ENCODE peak calls at places on chromosomes 11 and 22, in ten cellular contexts. U is choroid plexus epithelial cell; F is cardiac muscle cell; A is IMR-90; Z is bronchial epithelial cell; D is astrocyte of the spinal cord; B is Calu3; K is pancreas; R is brain microvascular endothelial cell; Q is CD4-positive, alpha-beta T cell. N is an unnamed sample.

GRCh38 chr22:28795071-28795693 is 5.2 kb downstream of the XBP1 start:
- DNase-seq in K (no peak), U (no peak), A (no peak), F (no peak), Z (no peak), D (no peak), R (no peak), Q (no peak), B (no peak), N (no peak)

GRCh38 chr11:134481135-134481534 is 69.1 kb upstream of the B3GAT1 start:
- DNase-seq in U (no peak), B (no peak), Z (no peak), K (no peak), A (no peak), D (no peak), R (no peak), F (no peak), Q (no peak), N (no peak)

GRCh38 chr11:63839508-63840355 is 822 bp downstream of the MARK2 start:
- DNase-seq in F (peak; percentile 46), R (no peak), D (no peak), A (no peak), Z (no peak), U (peak; percentile 17), Q (peak; percentile 38), K (peak; percentile 54), B (peak; percentile 29), N (no peak)

GRCh38 chr11:64223001-64223651 is 2.9 kb downstream of the TRPT1 start:
- DNase-seq in Z (no peak), Q (no peak), B (no peak), A (no peak), K (no peak), D (no peak), F (no peak), R (no peak), U (no peak), N (no peak)

GRCh38 chr11:4886186-4886585 is 4.5 kb downstream of the OR51T1 start:
- DNase-seq in D (no peak), B (no peak), K (no peak), Z (no peak), R (no peak), A (no peak), U (no peak), F (no peak), Q (no peak), N (no peak)

GRCh38 chr22:48561676-48562075 is 1266.0 kb downstream of the BRD1 start:
- DNase-seq in K (no peak), B (no peak), Z (no peak), R (no peak), F (no peak), D (no peak), A (no peak), Q (no peak), U (no peak), N (no peak)

GRCh38 chr22:37231406-37232139 is 12.5 kb downstream of the RAC2 start:
- DNase-seq in Q (peak; percentile 63), R (no peak), D (no peak), A (no peak), B (no peak), U (no peak), Z (no peak), K (no peak), F (no peak), N (no peak)

GRCh38 chr11:27596388-27596787 is 89.8 kb upstream of the LIN7C start:
- DNase-seq in U (no peak), R (no peak), F (no peak), B (no peak), K (no peak), A (no peak), D (no peak), Q (no peak), Z (no peak), N (no peak)

GRCh38 chr22:41996826-41997225 is 1.8 kb upstream of the WBP2NL start:
- DNase-seq in D (no peak), A (no peak), Q (no peak), Z (no peak), K (no peak), B (no peak), U (no peak), F (no peak), R (no peak), N (no peak)

GRCh38 chr22:37259540-37260029 is 15.5 kb upstream of the RAC2 start:
- DNase-seq in R (peak; percentile 53), Z (peak; percentile 40), U (peak; percentile 80), Q (no peak), A (peak; percentile 61), F (peak; percentile 68), K (no peak), D (peak; percentile 52), B (no peak), N (no peak)

GRCh38 chr22:35192121-35192918 is 65.0 kb upstream of the HMGXB4 start:
- DNase-seq in D (no peak), Q (no peak), B (no peak), R (no peak), U (no peak), Z (peak; percentile 29), A (peak; percentile 5), F (no peak), K (no peak), N (no peak)

DNA sequence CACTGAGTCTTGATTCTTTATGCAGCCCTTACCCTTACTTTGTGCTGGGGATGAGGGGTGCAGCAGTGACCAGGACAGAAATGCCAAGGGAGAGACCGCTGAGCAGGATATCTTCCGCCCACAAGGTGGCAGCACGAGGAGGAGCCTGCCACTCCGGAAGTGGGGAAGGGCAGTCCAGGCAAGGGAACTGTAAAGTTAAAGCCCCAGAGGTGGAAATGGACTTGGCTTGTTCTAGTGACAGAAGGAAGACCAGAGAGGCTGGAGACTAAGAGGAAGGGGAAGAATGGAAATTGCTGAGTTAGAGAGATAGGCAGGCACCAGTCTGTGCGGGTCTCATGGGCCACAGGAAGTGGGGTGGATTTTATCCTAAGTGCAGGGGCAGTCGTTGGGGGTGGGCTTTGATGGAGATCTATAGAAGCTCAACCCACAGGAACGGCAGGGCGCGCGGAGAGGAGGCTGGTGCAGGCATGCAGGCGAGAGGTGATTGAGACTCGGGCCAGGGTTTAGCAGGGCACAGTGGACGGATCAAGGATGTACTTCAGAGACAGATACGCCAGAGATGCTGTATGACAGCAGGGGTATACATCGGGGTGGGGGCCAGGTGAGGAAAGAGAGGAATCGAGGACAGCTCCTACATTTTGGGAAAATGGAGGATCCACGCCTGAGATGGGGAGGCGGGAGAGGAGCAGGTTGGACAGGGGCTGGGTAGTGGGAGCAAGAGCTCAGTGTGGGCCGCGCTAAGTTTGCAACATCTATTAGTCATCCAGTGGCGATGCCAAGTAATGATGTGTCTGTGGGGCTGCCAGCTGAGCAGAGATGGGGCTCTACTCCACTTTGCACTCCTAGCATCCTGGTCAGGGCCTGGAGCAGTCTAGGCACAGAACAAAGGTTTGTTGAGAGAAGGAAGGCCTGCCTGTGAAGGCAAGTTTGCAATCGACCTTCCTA is 3.3 kb upstream of the GRK2 start:
- DNase-seq in Q (peak; percentile 76), K (peak; percentile 85), A (peak; percentile 76), F (peak; percentile 85), B (peak; percentile 89), Z (peak; percentile 85), R (peak; percentile 58), U (peak; percentile 80), D (peak; percentile 68), N (peak; percentile 50)
- TF ChIP-seq CTCF in Q (peak; percentile 84), K (peak; percentile 60), A (peak; percentile 87), F (peak; percentile 86), B (peak; percentile 80), Z (peak; percentile 85), R (peak; percentile 91), U (peak; percentile 87), D (peak; percentile 86), N (peak; percentile 86)

GRCh38 chr22:20268350-20269012 is 363 bp upstream of the RTN4R start:
- DNase-seq in A (peak; percentile 19), F (peak; percentile 80), R (no peak), Q (peak; percentile 65), D (no peak), B (peak; percentile 80), Z (peak; percentile 6), K (peak; percentile 80), U (peak; percentile 31), N (no peak)
- TF ChIP-seq CTCF in A (peak; percentile 87), F (peak; percentile 62), R (peak; percentile 52), Q (peak; percentile 50), D (peak; percentile 60), B (peak; percentile 68), Z (peak; percentile 61), K (peak; percentile 49), U (peak; percentile 51), N (peak; percentile 39)

GRCh38 chr22:50610581-50610980 is 10.0 kb downstream of the MAPK8IP2 start:
- DNase-seq in F (no peak), Q (no peak), A (no peak), D (no peak), K (no peak), Z (no peak), U (no peak), B (no peak), R (no peak), N (no peak)

GRCh38 chr22:50612168-50612714 is 11.6 kb downstream of the MAPK8IP2 start:
- DNase-seq in B (no peak), R (no peak), U (no peak), F (no peak), A (no peak), D (no peak), Q (no peak), K (no peak), Z (no peak), N (no peak)

GRCh38 chr22:50611341-50612060 is 10.9 kb downstream of the MAPK8IP2 start:
- DNase-seq in B (no peak), U (no peak), A (no peak), K (no peak), D (no peak), Q (no peak), R (no peak), Z (no peak), F (no peak), N (no peak)

GRCh38 chr22:50612715-50613221 is 12.2 kb downstream of the MAPK8IP2 start:
- DNase-seq in B (no peak), K (no peak), Q (no peak), R (no peak), F (no peak), U (no peak), A (no peak), Z (no peak), D (no peak), N (no peak)

DNA sequence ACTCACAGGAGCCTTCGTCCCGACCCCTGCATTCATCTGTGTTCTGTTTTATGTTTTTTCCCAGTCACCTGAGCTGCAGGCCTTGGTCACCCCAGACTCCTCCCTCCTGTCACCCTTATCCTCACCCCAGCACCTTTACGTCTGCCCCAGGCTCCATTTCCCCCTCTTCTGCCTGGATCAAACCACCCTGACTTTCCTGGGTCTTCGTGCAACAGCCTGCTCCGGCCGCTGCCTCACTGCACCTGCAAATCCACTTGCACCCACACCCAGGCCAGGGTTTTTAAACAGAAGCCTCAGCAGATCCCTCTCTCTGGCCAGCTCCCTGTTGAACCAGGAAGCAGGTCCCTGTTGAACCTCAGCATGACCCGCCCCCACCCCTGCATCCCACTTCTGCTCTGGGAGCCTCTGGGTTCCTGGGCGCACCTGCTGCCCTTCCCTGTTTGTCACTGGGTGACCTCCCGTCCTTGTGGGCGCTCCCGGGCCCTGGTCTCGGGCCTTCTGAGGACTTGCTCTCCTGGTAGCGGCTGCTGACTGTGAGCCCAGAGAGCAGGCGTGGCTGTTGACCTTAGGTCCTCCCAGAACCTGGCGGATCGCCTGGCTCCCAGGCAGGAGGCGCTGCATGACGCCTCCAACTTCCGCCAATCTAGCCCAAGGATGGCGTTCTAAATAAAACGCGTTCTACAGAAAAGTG is 12.8 kb downstream of the MAPK8IP2 start:
- DNase-seq in B (peak; percentile 61), R (no peak), U (peak; percentile 22), Q (no peak), F (peak; percentile 13), D (no peak), Z (peak; percentile 18), A (no peak), K (peak; percentile 91), N (no peak)
- TF ChIP-seq CTCF in B (no peak), R (no peak), U (peak; percentile 14), Q (no peak), F (no peak), D (no peak), Z (no peak), A (no peak), K (no peak), N (no peak)

GRCh38 chr11:85182437-85183109 is 444.6 kb downstream of the DLG2 start:
- DNase-seq in D (peak; percentile 59), Q (no peak), K (no peak), A (peak; percentile 35), F (peak; percentile 60), R (peak; percentile 73), U (peak; percentile 65), Z (peak; percentile 22), B (peak; percentile 18), N (no peak)
- TF ChIP-seq CTCF in D (peak; percentile 42), Q (no peak), K (no peak), A (peak; percentile 31), F (no peak), R (peak; percentile 73), U (peak; percentile 63), Z (peak; percentile 45), B (peak; percentile 48), N (peak; percentile 19)

N was measured in AG09319.